ENCODE peak calls at places on chromosomes 1 and 21, in seven cellular contexts. O is HEK293T, E is left ventricle myocardium inferior, Q is T-helper 1 cell, V is B cell, I is GM19239, J is DMS53. D is an unnamed sample.

GRCh38 chr1:231702804-231703203 is 76.2 kb downstream of the DISC1 start:
- DNase-seq in O (no peak), E (no peak), Q (no peak), V (no peak), I (no peak), J (no peak), D (no peak)

GRCh38 chr1:116763116-116763786 is 9.0 kb downstream of the CD2 start:
- DNase-seq in O (no peak), E (no peak), Q (no peak), V (no peak), I (no peak), J (no peak), D (no peak)

GRCh38 chr21:21622460-21623234 is 624.4 kb downstream of the NCAM2 start:
- DNase-seq in O (no peak), E (no peak), Q (no peak), V (no peak), I (no peak), J (no peak), D (no peak)

GRCh38 chr1:29384496-29385015 is 148.2 kb downstream of the PTPRU start:
- DNase-seq in O (no peak), E (no peak), Q (no peak), V (no peak), I (no peak), J (no peak), D (no peak)

GRCh38 chr1:15168479-15168878 is 14.9 kb downstream of the TMEM51 start:
- DNase-seq in O (no peak), E (no peak), Q (no peak), V (no peak), I (no peak), J (peak), D (no peak)

GRCh38 chr1:231279081-231279480 is 38.1 kb downstream of the GNPAT start:
- DNase-seq in O (no peak), E (no peak), Q (no peak), V (no peak), I (no peak), J (no peak), D (no peak)

GRCh38 chr1:154972517-154973343 is 1.8 kb upstream of the CKS1B start:
- DNase-seq in O (no peak), E (peak), Q (no peak), V (no peak), I (no peak), J (no peak), D (no peak)

GRCh38 chr1:9626201-9626608 is 25.3 kb upstream of the PIK3CD start:
- DNase-seq in O (no peak), E (no peak), Q (no peak), V (peak), I (peak), J (no peak), D (peak)

GRCh38 chr1:182237329-182237728 is 154.3 kb downstream of the GLUL start:
- DNase-seq in O (no peak), E (no peak), Q (no peak), V (no peak), I (no peak), J (peak), D (no peak)

GRCh38 chr1:28172690-28173150 is 3.8 kb downstream of the PTAFR start:
- DNase-seq in O (peak), E (no peak), Q (no peak), V (peak), I (no peak), J (no peak), D (peak)

GRCh38 chr1:160628799-160629263 is 18.0 kb downstream of the SLAMF1 start:
- DNase-seq in O (no peak), E (no peak), Q (no peak), V (no peak), I (no peak), J (no peak), D (no peak)

GRCh38 chr1:172637522-172637921 is 21.4 kb upstream of the FASLG start:
- DNase-seq in O (no peak), E (no peak), Q (no peak), V (no peak), I (no peak), J (no peak), D (no peak)

GRCh38 chr1:209652873-209653401 is 712 bp upstream of the LAMB3 start:
- DNase-seq in O (no peak), E (peak), Q (no peak), V (no peak), I (no peak), J (peak), D (no peak)

GRCh38 chr1:13899856-13900255 is 199.9 kb downstream of the PRDM2 start:
- DNase-seq in O (no peak), E (no peak), Q (no peak), V (no peak), I (no peak), J (no peak), D (no peak)

GRCh38 chr1:20983297-20983889 is 193.3 kb downstream of the EIF4G3 start:
- DNase-seq in O (no peak), E (no peak), Q (no peak), V (no peak), I (no peak), J (peak), D (no peak)

GRCh38 chr1:26419494-26419893 is 8.9 kb downstream of the LIN28A start:
- DNase-seq in O (no peak), E (no peak), Q (no peak), V (no peak), I (no peak), J (no peak), D (no peak)

GRCh38 chr1:212161231-212161781 is 123.9 kb upstream of the PPP2R5A start:
- DNase-seq in O (no peak), E (no peak), Q (no peak), V (no peak), I (no peak), J (peak), D (no peak)

GRCh38 chr1:86872086-86872485 is 41.8 kb downstream of the SELENOF start:
- DNase-seq in O (no peak), E (no peak), Q (no peak), V (no peak), I (no peak), J (no peak), D (no peak)

D was measured in OCI-LY7.